ENCODE peak calls at places on chromosomes 12 and 14, in seven cellular contexts. E is GM12864; B is fibroblast of pulmonary artery; R is cardiac muscle cell; A is CD4-positive, alpha-beta T cell; U is right atrium auricular region; D is vagina. C is an unnamed sample.

GRCh38 chr12:15899282-15899870 is 11.8 kb upstream of the DERA start:
- DNase-seq in B (no peak), R (peak), A (no peak), E (no peak), U (no peak), D (no peak), C (no peak)

GRCh38 chr14:81384900-81385299 is 15.2 kb downstream of the STON2 start:
- DNase-seq in B (no peak), R (no peak), A (no peak), E (no peak), U (no peak), D (no peak), C (no peak)

GRCh38 chr14:86796221-86797074 is 1196.5 kb downstream of the GALC start:
- DNase-seq in A (no peak), E (no peak), U (no peak), D (no peak), B (peak), R (no peak), C (no peak)

GRCh38 chr14:103767306-103767894 is 51.8 kb downstream of the ZFYVE21 start:
- DNase-seq in E (no peak), R (no peak), D (no peak), A (no peak), B (peak), U (no peak), C (no peak)

GRCh38 chr14:22819191-22819988 is 4.2 kb upstream of the SLC7A7 start:
- DNase-seq in B (peak), U (no peak), D (no peak), A (no peak), R (no peak), E (no peak), C (peak)

GRCh38 chr14:60188115-60188514 is 22.9 kb upstream of the DHRS7 start:
- DNase-seq in D (no peak), E (no peak), B (peak), U (no peak), A (no peak), R (no peak), C (no peak)

GRCh38 chr14:102993523-102993922 is 63.8 kb downstream of the CDC42BPB start:
- DNase-seq in E (no peak), U (no peak), D (no peak), A (no peak), B (peak), R (no peak), C (no peak)

GRCh38 chr12:52879394-52880351 is 25.2 kb downstream of the KRT8 start:
- DNase-seq in B (peak), D (no peak), A (peak), U (peak), R (peak), E (no peak), C (peak)

GRCh38 chr14:34742509-34743115 is 28.2 kb upstream of the CFL2 start:
- DNase-seq in R (no peak), U (no peak), B (no peak), A (no peak), D (no peak), E (no peak), C (no peak)

GRCh38 chr12:14471497-14471896 is 96.2 kb downstream of the PLBD1 start:
- DNase-seq in U (no peak), B (no peak), D (no peak), R (no peak), E (no peak), A (no peak), C (no peak)
- TF ChIP-seq CTCF in U (no peak), B (no peak), D (no peak), R (no peak), E (no peak), A (no peak), C (no peak)

DNA sequence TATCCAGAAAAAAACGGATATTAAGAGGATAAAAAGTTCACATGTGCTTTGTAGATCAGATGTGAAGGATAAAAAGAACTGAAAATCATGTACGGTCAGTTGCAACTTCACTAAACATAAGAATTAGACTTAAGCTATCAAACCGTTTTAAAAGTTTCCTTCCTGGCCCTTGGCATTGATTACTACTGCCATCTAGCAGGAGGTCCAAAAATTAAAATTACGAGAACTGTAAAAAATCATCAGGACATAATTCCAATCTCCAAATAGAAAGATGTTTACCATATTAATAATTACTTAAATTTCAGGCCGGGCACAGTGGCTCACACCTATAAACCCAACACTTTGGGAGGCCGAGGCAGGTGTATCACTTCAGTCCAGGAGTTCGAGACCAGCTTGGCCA is 7.9 kb downstream of the WDR89 start:
- DNase-seq in B (peak), A (no peak), R (no peak), D (no peak), E (no peak), U (no peak), C (no peak)
- TF ChIP-seq CTCF in B (peak), A (no peak), R (no peak), D (no peak), E (no peak), U (no peak), C (no peak)

DNA sequence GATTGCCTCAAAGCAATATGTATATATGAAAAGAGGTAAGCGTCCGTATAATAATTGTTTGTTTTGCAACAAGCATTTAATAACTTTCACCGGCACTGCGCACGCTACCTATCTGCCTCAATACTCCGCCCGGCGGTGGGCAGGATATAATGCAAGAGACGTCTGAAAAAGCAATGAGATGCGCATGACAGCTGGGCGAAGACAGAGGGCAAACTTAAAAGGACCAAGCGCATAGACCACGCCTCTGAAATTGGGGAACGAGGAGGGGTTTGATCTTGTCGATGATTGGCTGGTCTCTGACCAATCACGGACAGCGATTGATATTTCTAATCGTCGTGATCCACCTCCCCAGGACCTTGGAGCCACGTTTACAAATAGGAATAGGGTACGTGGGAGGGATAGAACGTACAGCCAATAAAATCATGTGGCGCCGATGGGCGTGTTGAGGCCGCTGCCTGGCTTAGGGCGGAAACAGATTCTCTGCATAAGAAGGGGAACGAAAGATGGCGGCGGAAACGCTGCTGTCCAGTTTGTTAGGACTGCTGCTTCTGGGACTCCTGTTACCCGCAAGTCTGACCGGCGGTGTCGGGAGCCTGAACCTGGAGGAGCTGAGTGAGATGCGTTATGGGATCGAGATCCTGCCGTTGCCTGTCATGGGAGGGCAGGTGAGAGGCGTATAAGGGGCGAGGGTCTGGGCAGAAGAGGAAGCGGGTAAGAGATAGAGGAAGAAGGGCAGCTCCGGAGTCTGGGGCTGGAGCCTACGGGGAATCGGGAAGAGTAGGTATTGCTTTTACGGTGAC is at the start of gene OS9:
- DNase-seq in E (peak), U (peak), D (peak), R (peak), B (peak), A (peak), C (peak)
- TF ChIP-seq CTCF in E (peak), U (peak), D (peak), R (peak), B (peak), A (peak), C (peak)

GRCh38 chr12:108129017-108129812 is at the start of gene WSCD2:
- DNase-seq in A (no peak), E (no peak), R (peak), D (no peak), B (peak), U (no peak), C (no peak)
- TF ChIP-seq CTCF in A (no peak), E (no peak), R (peak), D (no peak), B (no peak), U (no peak), C (no peak)

DNA sequence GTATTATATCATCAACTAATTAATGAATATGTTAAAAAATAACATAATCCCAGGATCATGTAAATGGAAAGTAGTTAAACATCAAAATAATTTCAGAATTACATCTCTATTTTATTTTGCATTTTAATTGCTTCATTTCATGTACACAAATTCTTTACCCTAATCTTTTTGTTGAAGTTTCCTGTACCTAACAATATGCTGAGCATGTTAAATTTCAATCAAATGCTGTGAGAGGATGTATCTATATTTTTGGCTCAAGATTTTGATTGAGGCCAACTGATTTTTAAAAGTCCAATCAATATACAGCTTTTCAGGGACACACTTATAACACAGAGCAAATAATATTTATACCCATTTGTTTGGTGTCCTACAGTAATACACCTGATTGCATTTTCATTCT is 6.4 kb downstream of the GPRC5D start:
- DNase-seq in U (no peak), A (no peak), R (no peak), E (no peak), D (no peak), B (no peak), C (no peak)
- TF ChIP-seq CTCF in U (no peak), A (no peak), R (no peak), E (no peak), D (no peak), B (no peak), C (no peak)